ENCODE peak calls at places on chromosomes 11 and 22, in four cellular contexts. Z is astrocyte of the spinal cord; C is tibial nerve; W is CD8-positive, alpha-beta T cell. Q is an unnamed sample.

GRCh38 chr11:102046841-102047240 is 396 bp upstream of the CFAP300 start:
- DNase-seq in C (no peak), Z (no peak), W (no peak), Q (no peak)

GRCh38 chr11:7665473-7666291 is 7.6 kb downstream of the CYB5R2 start:
- DNase-seq in W (peak), C (peak), Z (peak), Q (peak)

GRCh38 chr22:36940676-36941075 is 27.2 kb downstream of the CSF2RB start:
- DNase-seq in Z (no peak), W (no peak), C (no peak), Q (peak)

GRCh38 chr11:47242596-47243192 is 5.9 kb downstream of the ACP2 start:
- DNase-seq in Z (no peak), W (no peak), C (no peak), Q (no peak)

GRCh38 chr11:81658722-81659121 is 1074.9 kb downstream of the FAM181B start:
- DNase-seq in C (no peak), Z (peak), W (no peak), Q (no peak)

GRCh38 chr11:126914941-126915340 is 85.6 kb downstream of the KIRREL3 start:
- DNase-seq in W (no peak), C (no peak), Z (peak), Q (no peak)

GRCh38 chr11:35981581-35981980 is 37.7 kb downstream of the LDLRAD3 start:
- DNase-seq in Z (no peak), W (no peak), C (no peak), Q (no peak)

GRCh38 chr22:50620861-50621490 is 7.0 kb downstream of the ARSA start:
- DNase-seq in W (peak), Z (peak), C (no peak), Q (peak)

GRCh38 chr11:44943118-44943517 is 7.6 kb downstream of the TP53I11 start:
- DNase-seq in Z (no peak), C (no peak), W (no peak), Q (no peak)

GRCh38 chr11:1073261-1073724 is 1.4 kb upstream of the MUC2 start:
- DNase-seq in C (peak), Z (no peak), W (no peak), Q (no peak)

GRCh38 chr11:124474079-124474478 is 28.6 kb upstream of the OR8B8 start:
- DNase-seq in W (no peak), C (no peak), Z (no peak), Q (no peak)

GRCh38 chr11:44611687-44612437 is 46.4 kb downstream of the CD82 start:
- DNase-seq in W (peak), Z (no peak), C (no peak), Q (peak)

GRCh38 chr22:49582671-49583070 is 245.0 kb downstream of the BRD1 start:
- DNase-seq in C (no peak), Z (no peak), W (no peak), Q (no peak)

GRCh38 chr22:22616636-22617035 is 27.8 kb upstream of the GGTLC2 start:
- DNase-seq in C (no peak), Z (no peak), W (no peak), Q (peak)

GRCh38 chr22:27218012-27218483 is 560.7 kb downstream of the MIAT start:
- DNase-seq in Z (no peak), W (no peak), C (no peak), Q (no peak)

GRCh38 chr11:22792497-22792896 is 37.1 kb downstream of the SVIP start:
- DNase-seq in Z (peak), C (no peak), W (no peak), Q (no peak)

GRCh38 chr11:128621491-128622136 is 34.3 kb upstream of the ETS1 start:
- DNase-seq in C (no peak), Z (peak), W (no peak), Q (no peak)
- H3K4me3 ChIP-seq in C (no peak), Z (no peak), W (no peak), Q (no peak)

GRCh38 chr11:114057147-114057546 is 2.4 kb upstream of the ZBTB16 start:
- DNase-seq in C (no peak), Z (no peak), W (no peak), Q (no peak)

GRCh38 chr11:114057605-114058004 is 1.9 kb upstream of the ZBTB16 start:
- DNase-seq in Z (no peak), C (no peak), W (no peak), Q (no peak)

GRCh38 chr11:114058871-114059277 is 637 bp upstream of the ZBTB16 start:
- DNase-seq in C (no peak), Z (no peak), W (no peak), Q (no peak)

GRCh38 chr11:114059278-114059983 is at the start of gene ZBTB16:
- DNase-seq in Z (peak), C (peak), W (peak), Q (peak)

GRCh38 chr11:114058026-114058706 is 1.3 kb upstream of the ZBTB16 start:
- DNase-seq in Z (peak), W (no peak), C (no peak), Q (no peak)
- H3K4me3 ChIP-seq in Z (no peak), W (no peak), C (no peak), Q (no peak)

DNA sequence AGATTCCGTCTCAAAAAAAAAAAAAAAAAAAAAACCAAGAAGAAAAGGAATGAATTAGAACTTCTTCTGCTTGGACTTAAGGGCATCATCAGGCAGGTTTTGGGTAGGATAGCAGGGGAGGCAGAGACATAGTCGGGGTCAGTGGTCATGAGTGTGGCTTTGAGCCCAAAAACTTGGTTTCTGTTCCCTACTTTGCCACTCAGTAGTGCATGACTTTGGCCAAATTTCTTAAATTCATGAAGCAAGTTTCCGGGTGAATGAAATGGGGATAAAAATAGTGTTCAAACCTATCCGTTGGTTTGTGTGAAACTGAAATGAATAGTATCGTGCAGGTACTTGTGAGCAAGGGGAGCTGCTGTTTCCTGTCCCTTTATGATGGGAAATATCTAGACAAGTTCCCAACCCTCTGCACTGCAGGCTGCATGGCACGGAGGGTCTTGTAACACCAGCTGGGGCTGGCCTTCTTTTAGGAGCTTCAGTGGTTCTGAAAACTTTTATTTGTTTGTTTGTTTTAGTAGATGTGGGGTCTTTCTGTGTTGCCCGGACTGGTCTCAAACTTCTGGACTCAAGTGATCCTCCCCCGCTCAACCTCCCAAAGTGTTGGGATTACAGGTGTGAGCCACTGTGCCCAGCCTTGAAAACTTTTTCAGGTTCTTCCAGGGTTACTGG is 18.4 kb downstream of the NEAT1 start:
- DNase-seq in C (peak), W (no peak), Z (peak), Q (no peak)
- H3K4me3 ChIP-seq in C (no peak), W (no peak), Z (no peak), Q (no peak)

GRCh38 chr11:65554842-65555395 is 3.2 kb downstream of the LTBP3 start:
- DNase-seq in W (no peak), C (no peak), Z (no peak), Q (no peak)

GRCh38 chr11:65554057-65554818 is 3.9 kb downstream of the LTBP3 start:
- DNase-seq in C (no peak), Z (no peak), W (no peak), Q (no peak)

GRCh38 chr11:65552413-65552951 is 5.7 kb downstream of the LTBP3 start:
- DNase-seq in Z (no peak), W (no peak), C (no peak), Q (no peak)

GRCh38 chr11:65551572-65552398 is 6.4 kb downstream of the LTBP3 start:
- DNase-seq in Z (no peak), C (no peak), W (peak), Q (peak)

GRCh38 chr11:65553301-65554001 is 4.7 kb downstream of the LTBP3 start:
- DNase-seq in W (peak), Z (no peak), C (no peak), Q (peak)
- H3K4me3 ChIP-seq in W (peak), Z (no peak), C (no peak), Q (no peak)

DNA sequence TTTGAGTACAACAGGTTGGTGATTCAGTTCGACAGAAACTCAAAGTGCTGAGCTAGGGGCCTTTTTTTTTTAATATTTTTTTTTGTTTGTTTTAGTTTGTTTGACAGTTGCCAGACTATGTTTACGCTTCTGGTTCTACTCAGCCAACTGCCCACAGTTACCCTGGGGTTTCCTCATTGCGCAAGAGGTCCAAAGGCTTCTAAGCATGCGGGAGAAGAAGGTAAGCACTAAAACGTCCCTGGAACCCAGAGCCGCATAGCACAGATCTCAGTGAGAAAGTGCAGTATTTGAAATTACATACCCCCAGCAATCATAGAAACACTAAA is 649 bp downstream of the PRRG4 start:
- DNase-seq in W (no peak), C (no peak), Z (no peak), Q (no peak)
- H3K4me3 ChIP-seq in W (no peak), C (peak), Z (peak), Q (peak)

GRCh38 chr11:103683581-103683980 is 352.9 kb upstream of the DDI1 start:
- DNase-seq in C (no peak), W (no peak), Z (peak), Q (no peak)

GRCh38 chr11:103681855-103682254 is 354.6 kb upstream of the DDI1 start:
- DNase-seq in W (no peak), Z (no peak), C (no peak), Q (no peak)

GRCh38 chr11:103676413-103676812 is 360.0 kb upstream of the DDI1 start:
- DNase-seq in Z (no peak), W (no peak), C (no peak), Q (no peak)

GRCh38 chr11:103682318-103683184 is 353.9 kb upstream of the DDI1 start:
- DNase-seq in Z (peak), W (peak), C (peak), Q (peak)

DNA sequence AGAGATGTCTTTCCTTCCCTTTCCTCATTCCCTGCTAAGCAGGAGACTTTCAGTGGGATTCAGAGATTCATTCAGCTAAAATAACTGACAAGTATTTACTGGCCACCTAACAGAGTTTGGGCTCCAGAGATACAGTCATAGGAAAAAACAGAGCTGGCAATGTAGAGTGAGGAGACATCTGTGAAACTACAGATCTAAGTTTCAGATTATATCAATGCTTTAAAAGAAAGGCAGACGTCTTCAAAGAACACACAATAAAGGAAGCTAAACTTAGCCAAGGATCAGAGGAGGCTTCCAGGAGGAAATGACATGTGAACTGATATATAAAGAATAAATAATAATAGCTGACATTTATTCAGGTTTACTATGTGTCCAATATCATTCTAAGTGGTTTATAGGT is 355.6 kb upstream of the DDI1 start:
- DNase-seq in C (no peak), W (no peak), Z (no peak), Q (no peak)
- H3K4me3 ChIP-seq in C (no peak), W (no peak), Z (no peak), Q (no peak)

GRCh38 chr11:110075822-110076208 is 17.4 kb upstream of the ZC3H12C start:
- DNase-seq in Z (no peak), W (no peak), C (no peak), Q (no peak)
- H3K4me3 ChIP-seq in Z (no peak), W (no peak), C (no peak), Q (no peak)

GRCh38 chr11:116792869-116793475 is 1.3 kb upstream of the APOA5 start:
- DNase-seq in W (no peak), C (no peak), Z (peak), Q (no peak)

GRCh38 chr11:116791002-116791812 is 472 bp downstream of the APOA5 start:
- DNase-seq in Z (peak), C (peak), W (peak), Q (peak)

GRCh38 chr11:116792144-116792868 is 627 bp upstream of the APOA5 start:
- DNase-seq in W (no peak), Z (no peak), C (no peak), Q (no peak)

GRCh38 chr11:116790167-116791001 is 1.3 kb downstream of the APOA5 start:
- DNase-seq in W (no peak), Z (no peak), C (no peak), Q (no peak)

DNA sequence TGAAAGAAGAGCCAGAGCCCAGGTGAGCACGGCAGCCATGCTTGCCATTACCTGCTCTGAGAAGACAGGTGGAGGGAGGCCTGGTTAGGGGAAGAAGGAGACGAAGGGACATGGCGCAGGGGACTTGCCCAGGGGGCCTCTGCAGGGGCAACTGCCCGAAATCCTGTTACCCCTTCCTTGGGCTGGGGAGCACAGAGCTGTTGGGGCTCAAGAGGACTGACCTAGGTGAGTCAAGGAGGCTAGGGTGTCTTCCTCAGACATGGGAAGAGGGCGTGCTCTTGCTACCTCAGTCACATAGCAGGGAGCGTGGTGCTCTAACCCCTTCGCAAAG is at the start of gene APOA5:
- DNase-seq in W (no peak), Z (no peak), C (no peak), Q (no peak)
- H3K4me3 ChIP-seq in W (no peak), Z (no peak), C (no peak), Q (no peak)